ENCODE peak calls at places on chromosomes 1 and 21, in eight cellular contexts. L is thoracic aorta; W is lower lobe of right lung; K is dorsolateral prefrontal cortex; V is right cardiac atrium; Q is adrenal gland; J is RWPE1; X is CD8-positive, alpha-beta memory T cell. N is an unnamed sample.

GRCh38 chr1:241311056-241311746 is 45.8 kb downstream of the RGS7 start:
- DNase-seq in Q (no peak), W (no peak), L (no peak), V (no peak), X (no peak), J (no peak), K (no peak), N (peak)

GRCh38 chr1:108644984-108645383 is 15.9 kb downstream of the HENMT1 start:
- DNase-seq in W (peak), Q (no peak), J (no peak), K (no peak), X (peak), V (no peak), L (no peak), N (no peak)

GRCh38 chr1:74344396-74344795 is 109.2 kb downstream of the TNNI3K start:
- DNase-seq in W (no peak), J (no peak), Q (no peak), V (no peak), L (no peak), K (no peak), X (no peak), N (no peak)

GRCh38 chr1:108708726-108709660 is 3.7 kb upstream of the FNDC7 start:
- DNase-seq in L (no peak), X (peak), V (no peak), K (no peak), Q (no peak), J (no peak), W (peak), N (peak)

GRCh38 chr1:24393892-24394291 is 19.7 kb downstream of the STPG1 start:
- DNase-seq in Q (peak), J (peak), V (no peak), W (no peak), L (no peak), K (no peak), X (no peak), N (peak)

GRCh38 chr1:235648954-235649721 is 446 bp downstream of the GNG4 start:
- DNase-seq in Q (peak), K (no peak), J (peak), X (peak), V (peak), W (peak), L (no peak), N (peak)

GRCh38 chr21:24594082-24594481 is 1013.2 kb downstream of the MRPL39 start:
- DNase-seq in Q (no peak), V (no peak), K (no peak), X (no peak), W (no peak), J (no peak), L (no peak), N (no peak)

GRCh38 chr21:46126321-46127238 is 28.7 kb downstream of the COL6A2 start:
- DNase-seq in W (peak), J (no peak), Q (peak), K (no peak), L (no peak), X (peak), V (peak), N (no peak)

GRCh38 chr1:216420263-216420662 is 3.0 kb downstream of the USH2A start:
- DNase-seq in V (no peak), Q (no peak), J (no peak), K (no peak), W (no peak), L (no peak), X (no peak), N (no peak)

GRCh38 chr1:43991476-43992231 is at the start of gene CCDC24:
- DNase-seq in Q (peak), J (peak), X (peak), W (peak), L (peak), K (peak), V (peak), N (peak)

GRCh38 chr1:99727575-99728190 is 38.8 kb downstream of the FRRS1 start:
- DNase-seq in W (no peak), Q (no peak), V (no peak), X (no peak), J (no peak), K (no peak), L (no peak), N (peak)

GRCh38 chr1:246567258-246568235 is 1.3 kb downstream of the CNST start:
- DNase-seq in L (no peak), J (peak), V (no peak), Q (peak), X (no peak), W (no peak), K (no peak), N (peak)

GRCh38 chr1:219304227-219305226 is 130.8 kb downstream of the LYPLAL1 start:
- DNase-seq in K (peak), L (peak), Q (peak), W (no peak), X (no peak), V (peak), J (peak), N (peak)

GRCh38 chr1:193593355-193593874 is 407.0 kb upstream of the B3GALT2 start:
- DNase-seq in V (no peak), L (no peak), J (no peak), K (no peak), X (no peak), Q (no peak), W (no peak), N (no peak)
- H3K27ac ChIP-seq in V (no peak), L (no peak), J (no peak), K (no peak), X (no peak), Q (no peak), W (no peak), N (no peak)

DNA sequence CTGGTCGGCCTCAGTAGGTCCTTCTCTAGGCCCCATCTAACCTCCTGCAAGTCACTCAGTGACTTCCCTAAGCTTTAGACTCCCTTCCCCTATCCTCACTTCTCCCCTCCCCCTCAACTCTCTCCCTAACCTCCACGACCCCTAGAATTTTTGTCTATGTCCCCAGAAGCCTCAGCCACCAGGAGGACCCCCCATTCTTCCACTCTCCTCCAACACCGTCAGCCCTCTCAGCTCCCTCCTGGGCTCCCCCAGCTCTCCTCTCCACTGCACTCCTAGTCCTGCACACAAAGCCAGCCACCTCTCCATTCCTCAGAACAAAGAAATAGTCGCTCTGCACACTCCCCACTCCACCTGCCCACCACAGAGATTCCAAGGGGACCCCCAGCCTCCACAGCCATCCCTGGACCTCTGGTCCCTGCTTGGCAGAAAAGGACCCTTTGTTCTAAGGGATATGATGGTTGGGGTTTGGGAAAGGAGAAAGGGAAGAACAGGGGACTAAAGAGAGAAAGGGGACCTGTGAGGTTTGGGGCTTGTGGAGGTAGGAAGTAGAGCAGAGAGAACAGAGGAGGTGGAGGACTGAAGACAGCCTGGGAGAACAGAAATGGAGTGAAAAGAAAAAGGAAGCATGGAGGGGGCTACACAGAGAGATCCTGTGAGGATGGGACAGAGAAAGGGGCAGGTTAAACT is 2.8 kb downstream of the ARHGEF2 start:
- DNase-seq in W (no peak), J (no peak), Q (no peak), V (peak), K (no peak), L (no peak), X (no peak), N (no peak)
- H3K27ac ChIP-seq in W (peak), J (peak), Q (no peak), V (peak), K (peak), L (peak), X (peak), N (peak)

GRCh38 chr21:14543983-14544382 is 2.1 kb downstream of the SAMSN1 start:
- DNase-seq in Q (no peak), X (no peak), J (no peak), W (no peak), L (no peak), V (no peak), K (no peak), N (no peak)
- H3K27ac ChIP-seq in Q (no peak), X (peak), J (no peak), W (no peak), L (no peak), V (no peak), K (no peak), N (no peak)

GRCh38 chr1:169117599-169117998 is 11.1 kb downstream of the ATP1B1 start:
- DNase-seq in V (no peak), Q (no peak), L (no peak), K (no peak), X (no peak), W (no peak), J (no peak), N (no peak)
- H3K27ac ChIP-seq in V (no peak), Q (no peak), L (no peak), K (no peak), X (no peak), W (no peak), J (no peak), N (no peak)

GRCh38 chr1:25744636-25745425 is 55.2 kb upstream of the SELENON start:
- DNase-seq in V (peak), Q (no peak), X (no peak), K (no peak), W (peak), L (no peak), J (no peak), N (no peak)
- H3K27ac ChIP-seq in V (peak), Q (no peak), X (no peak), K (peak), W (peak), L (peak), J (no peak), N (no peak)

GRCh38 chr1:9239622-9240401 is 5.2 kb downstream of the H6PD start:
- DNase-seq in Q (peak), K (no peak), W (peak), J (no peak), X (no peak), L (no peak), V (no peak), N (no peak)
- H3K27ac ChIP-seq in Q (peak), K (peak), W (peak), J (no peak), X (no peak), L (peak), V (peak), N (no peak)

GRCh38 chr1:37113285-37113684 is 79.0 kb upstream of the GRIK3 start:
- DNase-seq in J (no peak), W (no peak), X (no peak), K (no peak), V (no peak), Q (no peak), L (no peak), N (no peak)

GRCh38 chr1:37108596-37109188 is 74.4 kb upstream of the GRIK3 start:
- DNase-seq in Q (no peak), L (no peak), K (no peak), V (no peak), X (no peak), J (no peak), W (no peak), N (no peak)

GRCh38 chr1:37107153-37107552 is 72.8 kb upstream of the GRIK3 start:
- DNase-seq in J (no peak), X (no peak), K (no peak), L (no peak), W (no peak), Q (no peak), V (no peak), N (no peak)

GRCh38 chr1:37112427-37112826 is 78.1 kb upstream of the GRIK3 start:
- DNase-seq in K (no peak), J (no peak), V (no peak), X (no peak), W (no peak), Q (no peak), L (no peak), N (no peak)
- H3K27ac ChIP-seq in K (no peak), J (no peak), V (no peak), X (no peak), W (no peak), Q (no peak), L (no peak), N (no peak)

DNA sequence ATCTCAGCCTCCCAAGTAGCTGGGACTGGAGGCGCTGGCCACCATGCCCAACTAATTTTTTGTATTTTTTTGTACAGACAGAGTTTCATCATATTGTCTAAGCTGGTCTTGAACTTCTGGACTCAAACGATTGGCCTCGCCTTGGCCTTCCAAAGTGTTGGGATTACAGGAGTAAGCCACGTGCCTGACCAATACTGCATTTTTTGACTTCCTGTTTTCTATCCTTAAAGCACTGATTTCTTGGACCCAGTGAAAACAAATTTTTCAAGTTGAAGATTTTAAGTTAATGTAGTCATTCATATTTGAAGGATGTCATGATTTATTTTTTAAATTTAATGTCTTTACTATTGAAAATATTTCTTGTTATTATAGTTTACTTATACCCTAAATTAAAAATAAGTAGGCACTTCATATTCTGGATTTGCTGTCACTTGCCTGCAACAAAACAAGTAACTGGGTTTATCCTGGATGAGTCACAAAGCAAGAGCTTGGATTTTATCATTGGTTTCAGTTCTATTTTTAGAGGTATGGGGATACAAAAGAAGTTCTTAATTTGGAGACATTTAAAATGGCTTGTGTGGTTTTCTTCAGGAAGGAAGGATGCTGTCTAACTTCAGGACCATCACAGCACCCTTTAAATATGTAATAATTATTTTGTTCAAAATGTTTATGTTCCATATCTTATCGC is 2.2 kb upstream of the VPS45 start:
- DNase-seq in Q (peak), L (no peak), X (no peak), J (peak), V (no peak), K (no peak), W (no peak), N (peak)
- H3K27ac ChIP-seq in Q (peak), L (peak), X (no peak), J (no peak), V (peak), K (no peak), W (no peak), N (peak)

DNA sequence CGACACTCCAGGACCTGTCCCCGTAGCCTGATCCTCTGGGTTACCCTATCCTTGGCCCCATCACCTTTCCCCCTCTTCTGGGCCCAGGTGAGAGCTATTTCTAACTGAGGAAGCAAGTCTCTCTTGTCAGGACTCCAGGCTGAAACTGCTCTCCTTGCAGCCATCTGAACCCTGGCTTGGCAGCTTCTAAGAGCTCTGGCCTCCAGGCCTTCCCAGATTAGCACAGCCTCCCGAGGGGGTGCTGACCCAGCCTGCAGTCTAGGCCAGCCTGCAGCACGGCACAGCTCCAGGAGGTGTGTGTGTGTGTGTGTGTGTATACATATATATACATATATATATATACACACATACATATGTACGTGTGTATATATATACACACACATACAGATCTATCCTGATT is 17.4 kb downstream of the CACNA1S start:
- DNase-seq in W (no peak), X (no peak), Q (no peak), K (no peak), L (no peak), J (no peak), V (no peak), N (no peak)
- H3K27ac ChIP-seq in W (no peak), X (no peak), Q (no peak), K (no peak), L (no peak), J (no peak), V (no peak), N (no peak)

N was measured in PC-3.